ENCODE peak calls at places on chromosomes 6 and 20, in five cellular contexts. U is IMR-90, J is neuronal stem cell, Q is mesenchymal stem cell, D is H1. V is an unnamed sample. For H3K9me3, the result is how much of the 10 kb centered on the place peaks cover.

GRCh38 chr20:62911701-62912280 is 14.5 kb downstream of the DIDO1 start:
- DNase-seq in U (no peak), J (no peak), Q (no peak), D (no peak), V (no peak)

GRCh38 chr6:47103931-47104330 is 61.8 kb upstream of the ADGRF1 start:
- DNase-seq in U (peak), J (no peak), Q (peak), D (no peak), V (peak)

GRCh38 chr20:6831461-6831860 is 64.0 kb downstream of the BMP2 start:
- DNase-seq in U (no peak), J (no peak), Q (no peak), D (no peak), V (no peak)

GRCh38 chr20:48841196-48841860 is 13.5 kb upstream of the PREX1 start:
- DNase-seq in U (no peak), J (no peak), Q (no peak), D (no peak), V (no peak)

GRCh38 chr20:53773792-53774371 is 180.2 kb upstream of the ZNF217 start:
- DNase-seq in U (peak), J (no peak), Q (peak), D (no peak), V (peak)

GRCh38 chr6:379367-380181 is 12.0 kb upstream of the IRF4 start:
- DNase-seq in U (no peak), J (no peak), Q (no peak), D (no peak), V (peak)

GRCh38 chr20:51525241-51526104 is 17.0 kb downstream of the NFATC2 start:
- DNase-seq in U (no peak), J (no peak), Q (no peak), D (no peak), V (no peak)

GRCh38 chr6:140816696-140817095 is 1316.0 kb upstream of the GJE1 start:
- DNase-seq in U (no peak), J (no peak), Q (no peak), D (no peak), V (peak)

GRCh38 chr20:2701671-2702081 is 9.1 kb downstream of the EBF4 start:
- DNase-seq in U (no peak), J (no peak), Q (peak), D (peak), V (no peak)

GRCh38 chr20:10672579-10673127 is 1.1 kb downstream of the JAG1 start:
- DNase-seq in U (peak), J (no peak), Q (peak), D (peak), V (peak)

GRCh38 chr6:84017709-84018452 is 15.7 kb upstream of the MRAP2 start:
- DNase-seq in U (no peak), J (no peak), Q (no peak), D (no peak), V (no peak)

GRCh38 chr6:102885165-102885564 is 1491.7 kb downstream of the GRIK2 start:
- DNase-seq in U (no peak), J (no peak), Q (no peak), D (no peak), V (no peak)

GRCh38 chr20:41032243-41032642 is 3.6 kb downstream of the TOP1 start:
- DNase-seq in U (peak), J (no peak), Q (peak), D (no peak), V (peak)

GRCh38 chr6:33607784-33608161 is 13.3 kb upstream of the ITPR3 start:
- DNase-seq in U (no peak), J (no peak), Q (no peak), D (no peak), V (no peak)

GRCh38 chr6:64948261-64948660 is 758.8 kb downstream of the EYS start:
- DNase-seq in U (no peak), J (no peak), Q (no peak), D (no peak), V (no peak)

GRCh38 chr6:52733172-52733571 is 30.1 kb downstream of the GSTA2 start:
- DNase-seq in U (no peak), J (no peak), Q (no peak), D (no peak), V (no peak)

GRCh38 chr6:97437087-97437486 is 154.1 kb upstream of the MMS22L start:
- DNase-seq in U (peak), J (no peak), Q (peak), D (no peak), V (peak)

GRCh38 chr6:142028527-142028926 is 104.2 kb upstream of the GJE1 start:
- DNase-seq in U (no peak), J (no peak), Q (no peak), D (no peak), V (no peak)

GRCh38 chr6:81816387-81816786 is 63.9 kb upstream of the TENT5A start:
- DNase-seq in U (no peak), J (no peak), Q (peak), D (no peak), V (no peak)

GRCh38 chr6:100466410-100467143 is 1.9 kb upstream of the SIM1 start:
- DNase-seq in U (no peak), J (no peak), Q (no peak), D (no peak), V (no peak)
- H3K9me3 ChIP-seq in U (under half), J (under half), Q (under half), D (under half), V (under half)

DNA sequence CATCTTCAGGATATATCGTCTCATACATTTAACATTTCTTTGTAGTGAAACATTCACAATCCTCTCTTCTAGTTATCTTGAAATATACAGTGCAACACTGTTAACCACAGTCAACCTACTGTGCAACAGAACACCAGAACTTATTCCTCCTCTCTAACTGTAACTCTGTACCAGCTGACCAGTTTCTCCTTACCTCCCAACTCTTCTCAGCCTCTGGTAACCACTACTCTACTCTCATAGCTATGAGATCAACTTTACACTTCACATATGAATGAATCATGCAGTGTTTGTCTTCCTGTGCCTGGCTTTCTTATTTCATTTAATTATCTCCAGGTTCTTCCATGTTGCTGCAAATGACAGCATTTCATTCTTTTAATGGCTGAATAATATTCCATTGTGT is 337.6 kb downstream of the BTBD9 start:
- DNase-seq in U (peak), J (no peak), Q (peak), D (no peak), V (no peak)
- H2BK5ac ChIP-seq in U (no peak), J (no peak), Q (no peak), D (no peak), V (no peak)

GRCh38 chr6:13614126-13614925 is 809 bp upstream of the NOL7 start:
- DNase-seq in U (no peak), J (no peak), Q (no peak), D (no peak), V (peak)
- H3K23ac ChIP-seq in U (peak), J (peak), Q (no peak), D (no peak), V (no peak)

DNA sequence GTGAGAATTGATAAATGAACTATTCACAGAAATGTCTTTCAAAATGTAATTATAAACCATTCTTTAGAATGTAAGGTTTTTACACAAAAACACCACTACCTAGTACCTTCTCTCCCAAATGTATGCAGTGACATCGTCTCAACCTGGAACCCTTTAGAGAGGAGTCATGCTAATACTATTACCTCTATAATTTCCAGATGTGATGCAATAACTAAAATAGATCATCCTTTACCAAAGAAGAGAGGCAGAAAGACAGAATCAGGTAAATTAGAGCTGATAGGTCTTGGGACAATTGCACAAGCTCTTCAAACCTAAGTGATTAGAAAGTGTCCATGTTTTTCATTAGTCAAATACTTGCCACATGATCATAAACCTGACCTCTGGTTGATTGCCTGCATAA is 96.7 kb downstream of the HDGFL1 start:
- DNase-seq in U (no peak), J (no peak), Q (no peak), D (no peak), V (no peak)
- H3K9me3 ChIP-seq in U (under half), J (under half), Q (under half), D (under half), V (under half)

DNA sequence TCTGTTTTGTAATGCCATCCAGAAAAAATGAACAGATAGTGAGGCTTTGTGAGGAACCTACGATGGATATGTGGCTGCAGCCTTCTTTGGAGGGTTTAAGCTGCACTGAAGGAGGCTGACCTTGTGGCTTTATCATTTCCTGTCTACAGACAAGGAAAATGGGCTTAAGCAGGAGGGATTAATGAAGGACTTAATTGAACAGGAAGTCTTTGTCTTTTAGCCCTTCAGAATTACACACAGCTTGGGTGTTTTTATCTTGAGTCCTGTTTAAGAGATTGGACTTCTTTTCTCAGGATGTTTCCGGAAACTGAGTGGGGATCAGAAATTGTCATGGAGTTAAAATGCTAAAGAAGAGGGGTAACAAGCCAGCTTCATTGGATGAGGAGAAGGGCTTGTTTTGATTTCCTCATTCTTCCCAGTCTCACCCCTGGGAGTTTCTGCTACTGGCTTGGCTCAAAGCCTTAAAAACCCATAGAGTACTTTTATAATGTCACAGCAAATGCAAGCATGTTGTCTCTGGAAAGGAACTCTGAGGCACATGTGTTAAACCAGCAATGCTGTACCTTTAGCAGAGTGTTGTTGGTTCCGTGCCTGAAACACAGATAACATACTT is 193.6 kb downstream of the JARID2 start:
- DNase-seq in U (no peak), J (peak), Q (peak), D (no peak), V (no peak)
- H2BK5ac ChIP-seq in U (no peak), J (no peak), Q (no peak), D (no peak), V (no peak)

V was measured in trophoblast cell.